ENCODE peak calls at places on chromosomes 3 and 15, in four cellular contexts. X is HepG2, W is HEK293T, K is K562. R is an unnamed sample.

GRCh38 chr3:23612296-23612891 is 193.4 kb upstream of the UBE2E1 start:
- DNase-seq in W (no peak), K (no peak), X (no peak), R (no peak)

GRCh38 chr15:63626955-63627354 is 29.8 kb downstream of the FBXL22 start:
- DNase-seq in X (no peak), W (no peak), K (no peak), R (peak; percentile 56)

GRCh38 chr15:82571722-82572222 is 31.5 kb upstream of the RPS17 start:
- DNase-seq in X (no peak), W (peak; percentile 59), K (peak; percentile 37), R (no peak)

GRCh38 chr3:196938124-196938523 is 4.2 kb downstream of the NCBP2 start:
- DNase-seq in W (no peak), X (no peak), K (no peak), R (no peak)

GRCh38 chr3:46665763-46666470 is 27.6 kb downstream of the ALS2CL start:
- DNase-seq in W (no peak), X (no peak), K (no peak), R (no peak)

GRCh38 chr3:172648736-172649135 is 62.1 kb downstream of the NCEH1 start:
- DNase-seq in W (no peak), X (no peak), K (no peak), R (no peak)

GRCh38 chr15:101126618-101127502 is 125.0 kb downstream of the CHSY1 start:
- DNase-seq in X (no peak), W (no peak), K (no peak), R (no peak)

GRCh38 chr3:18223591-18224338 is 201.4 kb downstream of the SATB1 start:
- DNase-seq in X (no peak), W (no peak), K (no peak), R (peak; percentile 55)

GRCh38 chr3:181596126-181596525 is 115.6 kb upstream of the SOX2 start:
- DNase-seq in K (no peak), W (no peak), X (no peak), R (no peak)

GRCh38 chr15:66934315-66934930 is 131.0 kb upstream of the SMAD3 start:
- DNase-seq in K (no peak), X (no peak), W (no peak), R (no peak)

GRCh38 chr3:40432793-40433192 is 24.3 kb upstream of the RPL14 start:
- DNase-seq in X (no peak), K (peak; percentile 37), W (no peak), R (no peak)

GRCh38 chr3:66430876-66431275 is 69.9 kb downstream of the LRIG1 start:
- DNase-seq in K (no peak), X (no peak), W (no peak), R (no peak)

GRCh38 chr15:78390823-78391222 is 47.2 kb upstream of the IREB2 start:
- DNase-seq in K (no peak), W (no peak), X (no peak), R (no peak)

GRCh38 chr3:134406331-134407246 is 32.3 kb upstream of the AMOTL2 start:
- DNase-seq in W (no peak), K (no peak), X (no peak), R (no peak)

GRCh38 chr3:29731050-29731449 is 450.2 kb downstream of the RBMS3 start:
- DNase-seq in W (no peak), K (no peak), X (no peak), R (no peak)

GRCh38 chr3:73401616-73402265 is 223.0 kb downstream of the PDZRN3 start:
- DNase-seq in K (no peak), X (no peak), W (no peak), R (no peak)

GRCh38 chr3:110815008-110815583 is 256.5 kb upstream of the NECTIN3 start:
- DNase-seq in K (no peak), W (peak; percentile 5), X (no peak), R (no peak)

GRCh38 chr3:60136606-60137005 is 1086.8 kb upstream of the CFAP20DC start:
- DNase-seq in K (no peak), W (no peak), X (no peak), R (no peak)

GRCh38 chr3:60140160-60140559 is 1090.3 kb upstream of the CFAP20DC start:
- DNase-seq in K (no peak), X (no peak), W (no peak), R (no peak)

GRCh38 chr3:60133269-60133877 is 1083.5 kb upstream of the CFAP20DC start:
- DNase-seq in K (no peak), X (no peak), W (no peak), R (no peak)

GRCh38 chr3:60131607-60132006 is 1081.8 kb upstream of the CFAP20DC start:
- DNase-seq in X (no peak), W (no peak), K (no peak), R (no peak)

DNA sequence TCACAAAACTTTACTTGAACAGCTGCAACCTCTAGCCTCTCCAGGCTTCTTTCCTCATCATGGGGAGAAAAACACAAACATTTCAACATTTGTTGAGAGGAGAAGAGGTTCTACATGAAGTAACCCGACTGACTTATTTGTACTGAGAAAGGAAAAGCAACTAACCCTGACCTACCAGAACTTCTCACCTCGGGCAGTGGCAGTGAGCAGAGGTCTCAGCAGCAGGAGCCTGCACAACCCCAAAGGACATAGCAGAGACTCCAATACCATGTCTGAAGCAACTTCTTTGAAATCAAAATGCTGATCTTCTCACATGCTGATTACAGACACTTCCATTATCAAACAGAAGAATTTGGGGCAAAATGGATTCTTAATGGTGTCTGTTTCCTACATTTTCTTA is 1085.6 kb upstream of the CFAP20DC start:
- DNase-seq in X (no peak), W (no peak), K (no peak), R (no peak)
- TF ChIP-seq TARDBP in X (no peak), W (no peak), K (no peak), R (no peak)

GRCh38 chr3:156615592-156616173 is 58.7 kb upstream of the TIPARP start:
- DNase-seq in K (no peak), X (no peak), W (no peak), R (no peak)
- TF ChIP-seq TARDBP in K (no peak), X (no peak), W (no peak), R (no peak)

DNA sequence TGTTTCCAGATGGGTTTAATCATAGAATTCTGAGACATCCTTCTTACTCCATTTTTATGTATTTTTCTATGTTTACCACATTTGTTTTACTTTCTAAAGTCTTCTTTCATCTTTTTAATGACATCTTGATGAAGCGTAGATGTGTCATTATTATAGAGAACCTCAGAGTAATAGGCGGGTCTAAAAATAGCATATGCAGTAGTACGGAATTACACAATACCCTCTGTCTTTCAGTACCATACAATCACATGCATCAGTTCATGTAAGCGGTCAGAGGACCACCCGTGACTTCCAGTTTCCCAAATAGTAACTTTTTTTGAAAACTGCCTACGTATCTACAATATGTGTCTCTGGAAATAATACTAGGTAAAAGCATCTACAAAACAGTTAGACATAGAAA is 224.0 kb downstream of the PLOD2 start:
- DNase-seq in W (no peak), K (no peak), X (no peak), R (no peak)
- TF ChIP-seq TARDBP in W (no peak), K (no peak), X (no peak), R (no peak)

DNA sequence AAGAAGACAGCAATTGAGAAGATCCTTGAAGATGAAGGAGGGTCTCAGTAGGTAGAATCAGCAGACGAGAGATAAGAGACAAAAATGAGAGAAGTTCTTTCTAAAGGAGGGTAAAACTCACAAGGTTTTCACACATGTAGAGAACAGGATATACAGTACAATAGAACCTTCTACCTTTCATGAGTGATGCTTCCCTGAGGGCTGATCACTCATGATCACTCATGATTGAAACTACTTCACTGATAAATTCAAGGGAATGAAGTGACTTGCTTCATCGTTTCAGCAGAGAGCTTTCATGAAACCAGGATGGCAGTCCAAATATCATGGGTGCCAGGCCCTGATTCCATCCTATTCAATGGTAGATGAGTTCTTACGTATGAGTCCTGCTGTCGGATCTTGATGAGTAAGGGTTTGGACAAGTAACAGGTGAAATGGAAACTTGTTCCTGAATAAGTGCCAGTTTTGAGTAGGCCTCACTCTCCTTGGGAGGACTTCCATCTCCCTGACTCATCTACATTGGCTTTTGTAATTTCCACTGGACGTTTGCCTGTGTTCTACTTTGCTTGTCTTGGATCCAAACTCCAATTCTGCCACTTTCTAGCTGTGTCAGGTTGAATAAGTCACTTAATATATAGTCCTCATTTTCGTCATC is 9.6 kb upstream of the CLDN16 start:
- DNase-seq in X (no peak), K (no peak), W (no peak), R (no peak)
- TF ChIP-seq TARDBP in X (no peak), K (no peak), W (no peak), R (no peak)

DNA sequence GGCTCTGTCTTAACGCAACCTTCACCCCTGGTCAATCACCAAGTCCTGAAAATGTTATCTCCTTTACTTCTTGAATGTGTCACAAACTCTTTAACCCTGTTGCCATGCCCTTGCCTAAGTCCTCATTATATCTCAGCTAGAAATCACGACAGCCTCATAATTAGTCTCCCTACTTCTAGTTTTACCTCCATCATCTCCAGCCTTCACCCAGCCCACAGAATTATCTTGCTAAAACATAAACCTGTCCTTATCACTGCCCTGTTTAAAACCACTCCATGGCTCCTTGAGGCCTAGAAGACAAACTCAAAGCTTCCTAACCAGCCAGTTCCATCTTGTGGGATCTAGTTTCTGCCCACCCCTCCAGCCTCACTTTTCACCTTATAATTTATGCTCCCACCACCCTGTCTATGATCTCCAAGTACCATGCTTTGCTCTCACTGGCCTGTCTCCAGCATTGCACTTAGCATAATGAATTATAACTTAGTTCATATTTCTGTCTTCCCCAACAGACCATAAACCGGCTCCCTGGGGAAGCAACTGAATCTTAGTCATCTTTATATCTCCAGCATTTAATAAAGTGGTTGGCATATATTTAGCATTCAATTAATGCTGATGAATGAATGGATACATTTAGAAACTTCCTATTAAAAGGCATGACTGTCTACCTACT is 39.2 kb downstream of the GPR176 start:
- DNase-seq in W (no peak), K (no peak), X (no peak), R (no peak)
- TF ChIP-seq TARDBP in W (no peak), K (no peak), X (no peak), R (no peak)

GRCh38 chr3:127690106-127690505 is 17.4 kb downstream of the ABTB1 start:
- DNase-seq in K (no peak), X (peak; percentile 20), W (no peak), R (no peak)
- TF ChIP-seq TARDBP in K (no peak), X (no peak), W (no peak), R (no peak)